ENCODE peak calls at places on chromosomes 6 and 20, in six cellular contexts. D is hepatocyte, U is IMR-90, B is mesendoderm, K is A549, E is neural progenitor cell. W is an unnamed sample.

GRCh38 chr6:22926613-22927348 is 357.4 kb downstream of the HDGFL1 start:
- DNase-seq in U (no peak), D (peak), B (peak), K (no peak), E (no peak), W (no peak)

GRCh38 chr6:38058022-38058421 is 238.5 kb downstream of the ZFAND3 start:
- DNase-seq in U (peak), B (no peak), D (no peak), E (no peak), K (no peak), W (peak)

GRCh38 chr6:70396796-70397729 is 16.2 kb upstream of the FAM135A start:
- DNase-seq in E (no peak), U (no peak), K (no peak), D (no peak), B (peak), W (peak)

GRCh38 chr6:139886396-139886795 is 511.9 kb upstream of the CITED2 start:
- DNase-seq in B (peak), D (no peak), K (no peak), E (no peak), U (no peak), W (no peak)

GRCh38 chr6:105424177-105424783 is 21.4 kb upstream of the PREP start:
- DNase-seq in U (peak), E (peak), K (peak), D (peak), B (peak), W (peak)

GRCh38 chr6:34657307-34657978 is 39.1 kb downstream of the ILRUN start:
- DNase-seq in B (peak), K (peak), D (peak), U (peak), E (no peak), W (peak)

GRCh38 chr6:17305219-17306001 is 24.2 kb downstream of the RBM24 start:
- DNase-seq in U (peak), E (peak), D (no peak), B (peak), K (no peak), W (no peak)

GRCh38 chr6:33632603-33633039 is 11.5 kb downstream of the ITPR3 start:
- DNase-seq in U (no peak), B (peak), K (peak), D (peak), E (peak), W (peak)

GRCh38 chr20:56575961-56576360 is 42.9 kb downstream of the FAM209B start:
- DNase-seq in B (no peak), E (no peak), K (no peak), D (no peak), U (no peak), W (no peak)

GRCh38 chr6:168962886-168963285 is 290.8 kb downstream of the THBS2 start:
- DNase-seq in U (no peak), E (no peak), D (no peak), B (no peak), K (no peak), W (no peak)

GRCh38 chr20:45826381-45827019 is 612 bp downstream of the TNNC2 start:
- DNase-seq in E (no peak), D (no peak), B (peak), U (peak), K (no peak), W (no peak)

GRCh38 chr20:59628171-59628570 is 23.8 kb downstream of the PHACTR3 start:
- DNase-seq in E (no peak), K (no peak), D (no peak), B (no peak), U (no peak), W (no peak)
- H3K4me2 ChIP-seq in E (no peak), K (no peak), D (no peak), B (no peak), U (no peak), W (no peak)

GRCh38 chr6:52361945-52362442 is at the start of gene PAQR8:
- DNase-seq in U (peak), E (peak), B (peak), D (peak), K (peak), W (peak)
- H3K27ac ChIP-seq in U (peak), E (no peak), B (no peak), D (peak), K (peak), W (no peak)

GRCh38 chr6:108133594-108134179 is 32.1 kb upstream of the NR2E1 start:
- DNase-seq in K (peak), B (peak), U (peak), E (peak), D (peak), W (peak)
- H3K4me2 ChIP-seq in K (peak), B (peak), U (peak), E (peak), D (peak), W (peak)

GRCh38 chr20:53662595-53662994 is 69.0 kb upstream of the ZNF217 start:
- DNase-seq in U (no peak), B (no peak), K (no peak), E (no peak), D (no peak), W (no peak)

GRCh38 chr20:53658973-53659372 is 65.3 kb upstream of the ZNF217 start:
- DNase-seq in B (no peak), D (no peak), U (no peak), E (no peak), K (no peak), W (no peak)

GRCh38 chr20:53660078-53660909 is 66.7 kb upstream of the ZNF217 start:
- DNase-seq in U (peak), B (no peak), E (peak), K (no peak), D (no peak), W (no peak)

GRCh38 chr20:53658327-53658726 is 64.7 kb upstream of the ZNF217 start:
- DNase-seq in U (no peak), B (no peak), E (no peak), D (no peak), K (no peak), W (no peak)

DNA sequence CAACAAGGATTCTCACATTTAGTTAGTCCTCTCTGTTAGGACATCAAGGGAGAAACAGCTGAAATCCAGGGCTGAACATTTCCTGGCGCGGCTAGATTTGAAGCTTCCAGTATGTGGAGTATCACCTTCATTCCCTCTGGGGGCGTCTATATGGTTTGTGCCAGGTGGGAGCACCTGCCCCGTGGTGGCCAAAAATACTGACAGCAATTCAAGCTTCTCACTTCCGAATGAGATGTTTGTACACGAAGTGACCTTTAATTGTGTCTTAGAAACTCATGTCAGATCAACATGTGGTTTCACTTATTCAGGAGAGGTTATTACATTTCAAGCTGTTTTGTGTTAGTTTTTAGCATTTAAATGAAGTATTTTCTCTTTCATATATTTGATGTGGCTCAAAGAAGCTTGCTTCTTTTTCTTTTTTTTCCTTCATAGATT is 67.3 kb upstream of the ZNF217 start:
- DNase-seq in U (peak), E (no peak), B (no peak), K (no peak), D (no peak), W (no peak)
- H3K27ac ChIP-seq in U (peak), E (peak), B (no peak), K (peak), D (peak), W (no peak)

GRCh38 chr20:4013041-4013440 is 2.3 kb downstream of the RNF24 start:
- DNase-seq in D (no peak), K (no peak), E (no peak), U (no peak), B (no peak), W (no peak)
- H3K4me2 ChIP-seq in D (peak), K (peak), E (no peak), U (peak), B (no peak), W (no peak)

GRCh38 chr6:39831701-39832100 is 39.5 kb downstream of the DAAM2 start:
- DNase-seq in D (no peak), B (no peak), E (no peak), K (no peak), U (no peak), W (no peak)
- H3K27ac ChIP-seq in D (no peak), B (no peak), E (no peak), K (no peak), U (no peak), W (no peak)

DNA sequence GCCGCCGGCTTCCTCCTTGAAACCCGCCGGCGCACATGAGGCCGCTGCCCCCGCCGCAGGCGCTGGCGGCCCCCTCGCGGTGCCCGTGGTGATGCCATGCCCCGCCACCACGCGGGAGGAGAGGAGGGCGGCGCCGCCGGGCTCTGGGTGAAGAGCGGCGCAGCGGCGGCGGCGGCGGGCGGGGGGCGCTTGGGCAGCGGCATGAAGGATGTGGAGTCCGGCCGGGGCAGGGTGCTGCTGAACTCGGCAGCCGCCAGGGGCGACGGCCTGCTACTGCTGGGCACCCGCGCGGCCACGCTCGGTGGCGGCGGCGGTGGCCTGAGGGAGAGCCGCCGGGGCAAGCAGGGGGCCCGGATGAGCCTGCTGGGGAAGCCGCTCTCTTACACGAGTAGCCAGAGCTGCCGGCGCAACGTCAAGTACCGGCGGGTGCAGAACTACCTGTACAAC is 253 bp downstream of the KCNQ5 start:
- DNase-seq in D (peak), B (peak), E (peak), K (peak), U (peak), W (peak)
- H3K4me2 ChIP-seq in D (peak), B (peak), E (peak), K (peak), U (peak), W (peak)

GRCh38 chr20:4153251-4153650 is 137.9 kb upstream of the RNF24 start:
- DNase-seq in D (no peak), B (no peak), K (no peak), E (peak), U (no peak), W (no peak)

GRCh38 chr20:4151991-4152695 is 136.8 kb upstream of the RNF24 start:
- DNase-seq in B (no peak), U (peak), K (no peak), D (no peak), E (no peak), W (no peak)

GRCh38 chr20:4152696-4153235 is 137.4 kb upstream of the RNF24 start:
- DNase-seq in K (no peak), B (no peak), U (peak), E (no peak), D (no peak), W (no peak)

GRCh38 chr20:4150095-4150492 is 134.7 kb upstream of the RNF24 start:
- DNase-seq in E (no peak), K (peak), U (peak), D (peak), B (no peak), W (no peak)

GRCh38 chr20:4151342-4151741 is 136.0 kb upstream of the RNF24 start:
- DNase-seq in E (no peak), B (no peak), D (no peak), U (no peak), K (no peak), W (no peak)
- H3K27ac ChIP-seq in E (no peak), B (no peak), D (no peak), U (no peak), K (peak), W (no peak)

W was measured in mammary epithelial cell.